ENCODE peak calls at places on chromosomes 12 and 14, in five cellular contexts. D is ovary, C is psoas muscle, F is astrocyte, G is hepatocyte. H is an unnamed sample.

GRCh38 chr14:105020815-105021655 is at the start of gene CDCA4:
- DNase-seq in C (peak; percentile 98), D (peak; percentile 98), F (peak; percentile 76), G (peak; percentile 99), H (peak; percentile 98)

GRCh38 chr12:122031342-122032216 is 9.9 kb downstream of the BCL7A start:
- DNase-seq in D (peak; percentile 63), G (peak; percentile 34), C (no peak), F (no peak), H (peak; percentile 78)

GRCh38 chr12:111066744-111067437 is 146.5 kb upstream of the MYL2 start:
- DNase-seq in D (no peak), F (no peak), G (no peak), C (no peak), H (no peak)

GRCh38 chr14:98082833-98083232 is 1189.2 kb downstream of the BCL11B start:
- DNase-seq in C (no peak), F (no peak), D (no peak), G (no peak), H (no peak)

GRCh38 chr14:33657478-33657877 is 293.4 kb downstream of the EGLN3 start:
- DNase-seq in G (no peak), F (peak; percentile 30), D (no peak), C (no peak), H (no peak)

GRCh38 chr12:88299567-88300101 is 157.5 kb downstream of the TMTC3 start:
- DNase-seq in G (peak; percentile 3), C (no peak), D (no peak), F (peak; percentile 99), H (peak; percentile 58)

GRCh38 chr12:124852329-124852831 is 11.3 kb downstream of the SCARB1 start:
- DNase-seq in D (peak; percentile 75), G (peak; percentile 72), C (no peak), F (no peak), H (peak; percentile 53)

GRCh38 chr12:4909734-4910501 is at the start of gene KCNA1:
- DNase-seq in G (peak; percentile 21), D (no peak), F (peak; percentile 26), C (peak; percentile 23), H (no peak)

GRCh38 chr12:120254809-120255208 is 10.7 kb downstream of the PXN start:
- DNase-seq in D (no peak), C (no peak), F (no peak), G (no peak), H (no peak)

GRCh38 chr14:28766505-28767238 is at the start of gene FOXG1:
- DNase-seq in F (no peak), C (peak; percentile 50), D (peak; percentile 69), G (no peak), H (no peak)

GRCh38 chr12:50082644-50083043 is 2.5 kb upstream of the SMARCD1 start:
- DNase-seq in F (no peak), G (peak; percentile 84), C (no peak), D (peak; percentile 31), H (no peak)

GRCh38 chr14:68968051-68968450 is 11.1 kb downstream of the ACTN1 start:
- DNase-seq in C (no peak), F (no peak), G (no peak), D (no peak), H (no peak)

GRCh38 chr14:78764240-78764639 is 594.1 kb downstream of the NRXN3 start:
- DNase-seq in C (no peak), D (no peak), F (peak; percentile 94), G (no peak), H (peak; percentile 46)

GRCh38 chr12:62075860-62076259 is 184.3 kb upstream of the USP15 start:
- DNase-seq in F (no peak), G (no peak), D (no peak), C (no peak), H (no peak)

GRCh38 chr12:53365245-53365904 is 14.6 kb upstream of the SP1 start:
- DNase-seq in C (no peak), D (no peak), F (no peak), G (no peak), H (no peak)

GRCh38 chr14:104971447-104972240 is 6.5 kb downstream of the AHNAK2 start:
- DNase-seq in F (no peak), D (peak; percentile 41), C (no peak), G (no peak), H (no peak)

GRCh38 chr12:4012977-4013968 is 140.1 kb upstream of the PARP11 start:
- DNase-seq in F (no peak), G (no peak), C (no peak), D (no peak), H (no peak)

GRCh38 chr12:115763376-115763775 is 514.1 kb downstream of the MED13L start:
- DNase-seq in F (no peak), G (peak; percentile 72), C (no peak), D (no peak), H (no peak)

GRCh38 chr12:93336344-93336743 is 41.4 kb upstream of the NUDT4 start:
- DNase-seq in F (peak; percentile 56), G (no peak), C (no peak), D (no peak), H (peak; percentile 10)

GRCh38 chr12:114848661-114849060 is 164.7 kb upstream of the TBX3 start:
- DNase-seq in C (no peak), D (no peak), F (peak; percentile 55), G (peak; percentile 20), H (no peak)

GRCh38 chr12:27183342-27183741 is 60.7 kb upstream of the STK38L start:
- DNase-seq in C (no peak), D (no peak), F (no peak), G (no peak), H (no peak)

DNA sequence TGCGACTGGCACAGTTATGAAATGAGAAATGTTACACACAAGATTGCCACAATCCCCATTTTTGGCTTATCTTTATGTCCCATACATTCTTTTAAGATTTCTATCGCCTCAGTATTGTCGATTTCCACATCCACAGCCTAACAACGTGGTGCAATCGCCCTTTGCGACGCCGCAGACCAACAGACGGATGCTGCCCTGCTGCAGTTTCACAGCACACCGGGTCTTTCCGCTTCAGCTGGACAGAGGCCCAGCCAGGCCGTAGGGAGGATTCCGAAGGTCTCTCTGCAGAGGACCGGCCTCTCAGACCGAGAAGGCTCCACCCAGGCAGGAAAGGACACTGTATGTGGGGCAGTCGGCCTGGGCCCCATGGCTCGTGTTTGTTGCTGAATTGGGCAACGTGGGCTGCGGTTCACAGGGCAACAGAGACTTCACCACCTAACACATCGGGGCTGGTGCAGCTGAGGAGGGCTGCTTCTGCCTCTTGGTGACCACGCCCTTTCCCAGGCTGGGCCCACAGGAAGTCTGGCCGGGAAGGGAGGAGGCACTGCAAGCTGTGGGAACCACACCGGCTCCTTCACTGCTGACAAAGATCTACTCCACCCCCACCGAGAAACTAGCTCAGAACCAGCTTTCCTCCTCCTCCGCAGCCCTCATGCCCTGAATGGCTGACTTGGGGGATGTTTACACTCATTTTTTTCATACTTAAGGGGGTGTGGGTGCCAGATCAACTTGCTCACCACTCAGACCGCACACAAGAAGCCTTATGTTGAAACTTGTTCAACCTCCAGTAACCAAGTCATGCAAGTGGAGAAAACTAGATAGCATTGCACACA is 32.9 kb upstream of the MDM1 start:
- DNase-seq in G (peak; percentile 88), D (peak; percentile 84), C (peak; percentile 89), F (peak; percentile 98), H (peak; percentile 89)
- TF ChIP-seq CTCF in G (no peak), D (no peak), C (no peak), F (no peak), H (no peak)

GRCh38 chr12:132422057-132423043 is 67.6 kb upstream of the FBRSL1 start:
- DNase-seq in F (no peak), C (no peak), D (no peak), G (no peak), H (no peak)
- TF ChIP-seq CTCF in F (no peak), C (no peak), D (no peak), G (no peak), H (no peak)

GRCh38 chr14:36580856-36581831 is 1.3 kb downstream of the NKX2-8 start:
- DNase-seq in D (no peak), F (peak; percentile 35), G (peak; percentile 67), C (peak; percentile 22), H (peak; percentile 49)
- TF ChIP-seq CTCF in D (no peak), F (no peak), G (no peak), C (no peak), H (no peak)

GRCh38 chr14:85963486-85963885 is 433.5 kb downstream of the FLRT2 start:
- DNase-seq in C (no peak), F (no peak), G (no peak), D (no peak), H (no peak)

GRCh38 chr14:85959063-85959462 is 429.1 kb downstream of the FLRT2 start:
- DNase-seq in G (no peak), C (no peak), D (no peak), F (no peak), H (no peak)

GRCh38 chr14:85960781-85961180 is 430.8 kb downstream of the FLRT2 start:
- DNase-seq in C (no peak), D (no peak), F (no peak), G (no peak), H (no peak)

GRCh38 chr14:85958069-85958468 is 428.1 kb downstream of the FLRT2 start:
- DNase-seq in D (no peak), C (no peak), F (no peak), G (no peak), H (no peak)
- TF ChIP-seq CTCF in D (no peak), C (no peak), F (no peak), G (no peak), H (no peak)

GRCh38 chr14:31543969-31544799 is 17.0 kb upstream of the NUBPL start:
- DNase-seq in C (no peak), D (no peak), F (no peak), G (no peak), H (no peak)
- TF ChIP-seq CTCF in C (no peak), D (no peak), F (peak; percentile 25), G (peak; percentile 28), H (peak; percentile 24)

DNA sequence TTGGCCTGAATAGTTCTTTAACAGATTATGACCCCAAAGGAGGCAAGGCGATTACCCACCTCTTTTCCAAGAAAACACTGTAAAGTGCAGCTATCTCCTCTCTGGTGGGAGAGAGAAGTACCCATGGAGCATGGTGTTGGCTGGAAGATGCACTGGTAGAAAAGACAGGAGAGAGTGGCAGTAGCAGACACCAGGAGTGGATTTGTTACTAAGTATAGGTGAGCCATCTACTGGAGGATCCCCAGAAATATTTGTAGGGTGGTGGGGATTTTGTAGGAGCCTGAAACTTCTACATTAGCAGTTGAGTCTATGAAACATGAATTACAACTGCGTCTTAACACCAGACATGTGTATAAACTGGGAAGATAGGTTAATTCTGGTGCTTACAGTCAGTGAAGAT is 148.0 kb downstream of the SLC38A4 start:
- DNase-seq in G (peak; percentile 40), F (peak; percentile 28), D (no peak), C (no peak), H (no peak)
- TF ChIP-seq CTCF in G (peak; percentile 45), F (peak; percentile 26), D (no peak), C (peak; percentile 30), H (no peak)